ENCODE peak calls at places on chromosomes 4 and X, in four cellular contexts. G is left lung, F is neuronal stem cell, C is keratinocyte. E is an unnamed sample. For H3K36me3, the result is how much of the 10 kb centered on the place peaks cover.

GRCh38 chr4:7967501-7968261 is 28.0 kb upstream of the AFAP1 start:
- DNase-seq in G (no peak), C (no peak), F (no peak), E (no peak)

GRCh38 chr4:150769845-150770244 is 187.9 kb downstream of the MAB21L2 start:
- DNase-seq in F (no peak), G (no peak), C (no peak), E (no peak)

GRCh38 chr4:53592686-53593641 is 1.7 kb upstream of the LNX1 start:
- DNase-seq in C (peak), F (no peak), G (peak), E (peak)

GRCh38 chr4:86013623-86014022 is 346.2 kb downstream of the MAPK10 start:
- DNase-seq in C (no peak), F (no peak), G (no peak), E (no peak)

GRCh38 chr4:95348418-95348817 is 200.4 kb downstream of the UNC5C start:
- DNase-seq in F (no peak), C (no peak), G (no peak), E (no peak)

GRCh38 chrX:97326456-97326855 is 442.7 kb downstream of the RPA4 start:
- DNase-seq in G (no peak), C (no peak), F (no peak), E (no peak)

GRCh38 chr4:174592985-174593335 is 70.7 kb upstream of the HPGD start:
- DNase-seq in C (no peak), G (no peak), F (no peak), E (no peak)

GRCh38 chrX:26915064-26915463 is 548.1 kb downstream of the PPP4R3C start:
- DNase-seq in F (no peak), G (no peak), C (no peak), E (no peak)

GRCh38 chr4:79046191-79046590 is 107.0 kb upstream of the PAQR3 start:
- DNase-seq in G (no peak), C (no peak), F (no peak), E (no peak)

GRCh38 chr4:180057891-180058643 is 2185.1 kb upstream of the TENM3 start:
- DNase-seq in F (peak), G (peak), C (no peak), E (peak)

GRCh38 chr4:53682196-53682595 is 90.9 kb upstream of the LNX1 start:
- DNase-seq in C (no peak), G (no peak), F (no peak), E (no peak)

GRCh38 chr4:176883681-176884418 is 91.1 kb upstream of the VEGFC start:
- DNase-seq in F (no peak), G (no peak), C (no peak), E (no peak)

GRCh38 chr4:151519728-151520415 is 110.9 kb downstream of the FHIP1A start:
- DNase-seq in C (no peak), F (no peak), G (no peak), E (no peak)

GRCh38 chr4:64718091-64718490 is 308.8 kb upstream of the TECRL start:
- DNase-seq in G (no peak), F (no peak), C (no peak), E (no peak)

GRCh38 chrX:16770970-16771482 is 15.2 kb upstream of the TXLNG start:
- DNase-seq in F (no peak), C (no peak), G (no peak), E (no peak)

GRCh38 chr4:48212165-48212564 is 57.5 kb downstream of the TEC start:
- DNase-seq in F (no peak), C (no peak), G (no peak), E (no peak)

GRCh38 chr4:336893-337142 is 796 bp upstream of the ZNF141 start:
- DNase-seq in C (no peak), F (no peak), G (no peak), E (no peak)

GRCh38 chr4:170721812-170722373 is 632.1 kb upstream of the AADAT start:
- DNase-seq in C (no peak), G (no peak), F (no peak), E (no peak)

GRCh38 chr4:86939737-86940141 is 4.9 kb downstream of the AFF1 start:
- DNase-seq in C (no peak), F (no peak), G (no peak), E (no peak)

GRCh38 chrX:130118941-130119640 is 8.8 kb upstream of the ELF4 start:
- DNase-seq in F (no peak), C (no peak), G (no peak), E (no peak)

GRCh38 chr4:6116696-6117285 is 83.6 kb downstream of the JAKMIP1 start:
- DNase-seq in F (no peak), C (no peak), G (no peak), E (no peak)

GRCh38 chrX:150759568-150760416 is 66.6 kb downstream of the MTMR1 start:
- DNase-seq in G (no peak), F (no peak), C (no peak), E (no peak)

GRCh38 chrX:40097101-40097491 is 662 bp downstream of the BCOR start:
- DNase-seq in F (no peak), G (peak), C (no peak), E (peak)

GRCh38 chrX:101071585-101071984 is 7.1 kb upstream of the TMEM35A start:
- DNase-seq in C (no peak), G (no peak), F (no peak), E (no peak)

GRCh38 chr4:175246941-175247340 is 328.8 kb downstream of the ADAM29 start:
- DNase-seq in F (no peak), G (no peak), C (no peak), E (no peak)

DNA sequence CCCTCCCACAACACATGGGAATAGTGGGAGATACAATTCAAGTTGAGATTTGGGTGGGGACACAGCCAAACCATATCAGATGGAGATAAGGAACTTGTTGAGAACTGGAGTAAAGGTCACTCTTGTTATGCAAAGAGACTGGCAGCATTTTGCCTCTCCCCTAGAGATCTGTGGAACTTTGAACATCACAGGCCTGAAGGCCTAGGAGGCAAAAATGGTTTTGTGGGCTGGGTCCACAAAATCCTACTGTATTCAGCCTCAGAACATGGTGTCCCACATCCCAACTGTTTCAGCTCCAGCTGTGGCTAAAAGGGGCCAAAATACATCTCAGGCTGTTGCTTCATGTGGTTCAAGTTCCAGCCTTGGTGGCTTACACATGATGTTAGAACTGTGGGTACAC is 1247.8 kb upstream of the IGFBP7 start:
- DNase-seq in G (no peak), F (no peak), C (no peak), E (no peak)
- H3K36me3 ChIP-seq in G (under half), F (under half), C (under half), E (under half)

GRCh38 chr4:2947926-2948325 is 15.3 kb downstream of the NOP14 start:
- DNase-seq in G (no peak), C (no peak), F (no peak), E (no peak)

GRCh38 chr4:2948895-2949781 is 14.1 kb downstream of the NOP14 start:
- DNase-seq in C (no peak), G (peak), F (no peak), E (peak)

GRCh38 chr4:2949782-2950125 is 13.5 kb downstream of the NOP14 start:
- DNase-seq in C (no peak), F (no peak), G (peak), E (no peak)

GRCh38 chr4:2953496-2953895 is 9.7 kb downstream of the NOP14 start:
- DNase-seq in G (no peak), F (no peak), C (no peak), E (no peak)

GRCh38 chr4:2950221-2950989 is 12.8 kb downstream of the NOP14 start:
- DNase-seq in G (peak), C (no peak), F (no peak), E (no peak)
- H3K36me3 ChIP-seq in G (under half), C (half or more), F (half or more), E (under half)

DNA sequence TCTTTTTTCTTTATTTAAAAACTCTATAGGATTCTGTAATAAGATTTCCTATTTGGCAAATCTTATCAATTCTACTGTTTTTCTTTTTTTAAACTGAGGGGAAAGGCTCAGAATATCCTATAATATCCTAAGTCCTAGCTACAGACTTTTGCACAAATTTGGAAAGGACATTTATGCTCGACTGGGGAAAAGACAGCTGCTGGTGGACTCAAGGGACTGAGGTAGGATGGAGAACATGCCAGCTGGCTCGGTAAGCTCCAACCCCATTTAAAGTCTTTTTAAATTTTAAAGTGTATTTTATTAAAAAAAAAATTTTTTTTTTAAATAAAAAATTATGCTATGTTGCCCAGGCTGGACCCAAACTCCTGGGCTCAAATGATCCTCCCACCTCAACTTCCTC is 36.8 kb downstream of the BOD1L1 start:
- DNase-seq in F (no peak), C (no peak), G (no peak), E (no peak)
- H3K36me3 ChIP-seq in F (half or more), C (under half), G (under half), E (under half)

GRCh38 chr4:1740021-1740545 is 18.8 kb downstream of the TACC3 start:
- DNase-seq in G (no peak), C (no peak), F (no peak), E (no peak)
- H3K36me3 ChIP-seq in G (under half), C (under half), F (half or more), E (under half)

GRCh38 chr4:3516061-3516835 is 16.0 kb downstream of the LRPAP1 start:
- DNase-seq in F (no peak), G (peak), C (no peak), E (peak)
- H3K36me3 ChIP-seq in F (half or more), G (under half), C (under half), E (under half)